ENCODE peak calls at places on chromosomes 1 and 21, in nine cellular contexts. L is Calu3, M is RWPE1, G is ovary, J is fibroblast of villous mesenchyme, K is lower leg skin, O is nephron progenitor cell, A is GM20000, E is stomach. S is an unnamed sample.

GRCh38 chr1:154741747-154742495 is 128.2 kb downstream of the KCNN3 start:
- DNase-seq in G (no peak), O (peak; percentile 53), M (no peak), K (peak; percentile 80), E (no peak), L (no peak), A (no peak), J (no peak), S (peak; percentile 46)

GRCh38 chr1:70459502-70460225 is 48.6 kb downstream of the CTH start:
- DNase-seq in A (no peak), M (peak; percentile 5), J (peak; percentile 28), E (no peak), O (no peak), L (no peak), K (no peak), G (no peak), S (peak; percentile 33)

GRCh38 chr1:110525250-110525597 is 6.2 kb upstream of the KCNA10 start:
- DNase-seq in L (peak; percentile 4), O (no peak), M (peak; percentile 57), K (no peak), G (no peak), J (no peak), E (no peak), A (no peak), S (peak; percentile 2)

GRCh38 chr1:26031903-26032220 is 10.3 kb downstream of the EXTL1 start:
- DNase-seq in J (no peak), G (no peak), K (no peak), E (no peak), O (no peak), A (no peak), L (no peak), M (no peak), S (no peak)

GRCh38 chr1:39105841-39106765 is 80.0 kb downstream of the NDUFS5 start:
- DNase-seq in O (peak; percentile 48), J (peak; percentile 72), M (peak; percentile 41), G (peak; percentile 67), E (peak; percentile 60), L (peak; percentile 20), K (no peak), A (peak; percentile 62), S (peak; percentile 72)

GRCh38 chr1:161192476-161193465 is 6.1 kb downstream of the ADAMTS4 start:
- DNase-seq in G (peak; percentile 55), K (no peak), O (peak; percentile 65), A (peak; percentile 80), L (peak; percentile 66), M (peak; percentile 78), E (peak; percentile 72), J (peak; percentile 76), S (peak; percentile 84)

GRCh38 chr1:209072481-209072880 is 511.0 kb upstream of the CAMK1G start:
- DNase-seq in J (no peak), L (no peak), M (no peak), O (no peak), K (no peak), E (no peak), G (no peak), A (no peak), S (no peak)

GRCh38 chr1:2022063-2022770 is 3.1 kb downstream of the GABRD start:
- DNase-seq in A (no peak), J (no peak), L (no peak), O (no peak), G (no peak), E (no peak), K (no peak), M (no peak), S (no peak)

GRCh38 chr21:41726970-41727783 is 39.7 kb downstream of the RIPK4 start:
- DNase-seq in A (no peak), J (peak; percentile 24), L (peak; percentile 72), O (no peak), G (no peak), M (peak; percentile 86), K (peak; percentile 93), E (peak; percentile 62), S (peak; percentile 79)

GRCh38 chr1:23591460-23592208 is 32.3 kb upstream of the ID3 start:
- DNase-seq in J (peak; percentile 23), G (no peak), E (no peak), O (no peak), M (no peak), K (no peak), L (no peak), A (peak; percentile 70), S (no peak)

GRCh38 chr1:2379733-2380404 is 11.5 kb downstream of the MORN1 start:
- DNase-seq in A (no peak), M (no peak), J (no peak), G (no peak), O (peak; percentile 3), E (no peak), K (peak; percentile 74), L (no peak), S (no peak)

GRCh38 chr21:36483095-36483494 is 3.2 kb upstream of the CLDN14 start:
- DNase-seq in A (no peak), M (no peak), J (no peak), L (no peak), O (no peak), G (no peak), K (no peak), E (no peak), S (no peak)

GRCh38 chr1:187037973-187038553 is 209.3 kb downstream of the PLA2G4A start:
- DNase-seq in M (no peak), J (no peak), G (no peak), A (no peak), O (no peak), L (no peak), K (no peak), E (no peak), S (no peak)

GRCh38 chr1:155241069-155241679 is 14.1 kb downstream of the ENTREP3 start:
- DNase-seq in L (peak; percentile 76), J (peak; percentile 87), E (peak; percentile 80), K (peak; percentile 93), O (peak; percentile 52), A (peak; percentile 72), G (peak; percentile 56), M (peak; percentile 83), S (peak; percentile 86)

GRCh38 chr1:100304227-100304626 is 38.2 kb downstream of the RTCA start:
- DNase-seq in J (no peak), G (no peak), O (no peak), M (no peak), E (no peak), L (no peak), K (no peak), A (no peak), S (no peak)
- TF ChIP-seq CTCF in J (no peak), G (no peak), O (no peak), M (no peak), E (no peak), L (no peak), K (no peak), A (no peak), S (no peak)

DNA sequence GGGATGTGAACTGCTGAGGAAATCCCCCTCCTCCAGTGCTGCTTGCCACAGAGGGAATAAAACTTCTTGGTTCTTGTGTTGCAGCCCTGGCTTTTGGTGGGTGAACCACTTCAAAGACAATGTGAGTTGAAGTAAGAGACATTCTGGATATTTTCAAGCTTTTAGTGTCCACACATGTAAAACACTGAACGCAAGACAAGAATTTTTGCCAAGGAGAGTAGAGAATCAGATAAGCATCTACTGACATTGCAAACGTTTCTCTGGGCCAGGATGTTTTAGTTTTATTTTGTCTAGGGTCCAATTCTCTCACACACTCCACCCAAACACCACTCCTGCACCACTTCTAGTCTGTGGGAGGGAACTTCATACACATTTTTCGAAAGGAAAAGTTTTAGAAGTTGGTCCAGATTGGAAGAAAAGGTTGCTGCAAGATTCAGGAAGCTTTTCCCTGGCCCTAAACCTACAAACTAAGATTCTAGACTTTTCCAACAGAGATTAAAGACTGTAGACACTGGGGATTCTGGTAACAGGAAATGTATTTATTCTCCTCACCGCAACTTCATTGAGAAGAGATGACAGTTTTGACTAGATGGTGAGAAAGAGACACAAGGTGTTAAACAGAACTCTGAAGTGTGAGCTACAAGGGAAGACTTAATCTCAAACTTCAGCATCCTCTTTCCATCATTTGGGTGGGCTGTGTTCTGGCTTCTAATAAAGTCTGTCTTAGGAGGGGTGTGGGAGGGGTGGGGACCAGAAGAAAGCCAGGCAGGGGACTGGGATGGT is 16.1 kb downstream of the FASLG start:
- DNase-seq in K (no peak), O (no peak), G (no peak), A (no peak), E (no peak), J (peak; percentile 73), L (no peak), M (no peak), S (no peak)
- TF ChIP-seq CTCF in K (no peak), O (no peak), G (no peak), A (no peak), E (no peak), J (no peak), L (no peak), M (no peak), S (no peak)

DNA sequence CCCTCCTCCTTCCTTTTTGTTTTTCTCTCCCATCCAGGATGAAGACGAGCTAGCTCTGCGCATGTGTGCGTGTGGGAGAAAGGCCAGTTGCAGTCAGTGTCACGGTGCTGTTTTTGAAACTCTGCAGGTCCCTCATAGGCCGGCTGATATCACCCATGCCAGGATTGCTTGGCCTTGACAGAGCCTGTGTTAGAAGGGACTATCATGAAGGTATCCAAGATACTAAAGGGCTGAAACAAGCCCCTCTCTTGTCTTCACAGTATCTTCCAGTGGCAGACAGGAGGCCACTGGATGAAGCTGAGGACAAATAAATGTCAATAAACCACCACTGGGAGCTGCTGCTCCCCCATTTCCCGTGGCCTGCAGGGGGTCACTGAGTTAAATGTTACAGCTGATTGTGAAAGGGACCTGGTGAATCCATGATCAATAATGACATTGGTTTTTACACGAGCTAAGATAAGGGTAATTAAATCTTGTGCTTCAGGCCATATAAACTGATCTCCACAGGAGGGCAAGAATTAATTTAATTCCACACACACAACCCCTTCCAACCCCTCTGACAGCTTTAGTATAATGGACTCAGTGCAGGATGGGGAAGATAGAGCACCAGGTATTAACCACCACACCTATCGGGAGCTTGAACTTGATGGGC is 64.6 kb upstream of the TARBP1 start:
- DNase-seq in K (peak; percentile 72), J (peak; percentile 67), E (no peak), M (no peak), L (no peak), A (no peak), O (no peak), G (peak; percentile 79), S (no peak)
- TF ChIP-seq CTCF in K (no peak), J (no peak), E (no peak), M (no peak), L (no peak), A (no peak), O (no peak), G (peak; percentile 9), S (no peak)

GRCh38 chr1:203038891-203039608 is 12.8 kb downstream of the PPFIA4 start:
- DNase-seq in G (peak; percentile 64), L (peak; percentile 83), J (peak; percentile 61), E (peak; percentile 77), O (peak; percentile 79), A (peak; percentile 77), M (peak; percentile 89), K (peak; percentile 89), S (peak; percentile 72)

GRCh38 chr1:203037509-203038190 is 11.4 kb downstream of the PPFIA4 start:
- DNase-seq in G (no peak), O (no peak), M (no peak), E (no peak), K (no peak), J (no peak), L (no peak), A (no peak), S (no peak)

GRCh38 chr1:203036537-203036936 is 10.2 kb downstream of the PPFIA4 start:
- DNase-seq in E (no peak), G (no peak), M (no peak), O (no peak), A (no peak), L (no peak), J (no peak), K (no peak), S (no peak)

GRCh38 chr1:203039609-203040517 is 13.6 kb downstream of the PPFIA4 start:
- DNase-seq in A (no peak), M (no peak), J (peak; percentile 11), K (peak; percentile 82), E (no peak), O (peak; percentile 41), L (peak; percentile 26), G (no peak), S (no peak)

GRCh38 chr1:203038217-203038741 is 12.0 kb downstream of the PPFIA4 start:
- DNase-seq in O (no peak), G (no peak), A (no peak), K (no peak), J (peak; percentile 20), E (no peak), L (no peak), M (peak; percentile 91), S (peak; percentile 61)
- TF ChIP-seq CTCF in O (no peak), G (no peak), A (no peak), K (no peak), J (no peak), E (no peak), L (no peak), M (no peak), S (no peak)